ENCODE peak calls at places on chromosomes 3 and 15, in four cellular contexts. R is endothelial cell; S is uterus; Y is activated naive CD4-positive, alpha-beta T cell treated with anti-CD3 and anti-CD28 coated beads for 36 hours. F is an unnamed sample.

GRCh38 chr15:80141916-80142598 is 10.7 kb upstream of the FAH start:
- DNase-seq in Y (no peak), S (no peak), R (no peak), F (no peak)

GRCh38 chr3:159652452-159652851 is 336.2 kb upstream of the IL12A start:
- DNase-seq in S (no peak), Y (no peak), R (no peak), F (no peak)

GRCh38 chr3:134334901-134335280 is 39.4 kb downstream of the AMOTL2 start:
- DNase-seq in S (no peak), R (no peak), Y (no peak), F (no peak)

GRCh38 chr15:67068724-67069400 is 3.5 kb downstream of the SMAD3 start:
- DNase-seq in R (no peak), Y (peak), S (no peak), F (no peak)

GRCh38 chr3:64179249-64179648 is 46.0 kb downstream of the PRICKLE2 start:
- DNase-seq in S (no peak), Y (no peak), R (no peak), F (no peak)

GRCh38 chr15:89362203-89363101 is 27.8 kb upstream of the POLG start:
- DNase-seq in Y (no peak), S (no peak), R (no peak), F (no peak)

GRCh38 chr3:71862374-71863145 is 77.6 kb upstream of the PROK2 start:
- DNase-seq in R (no peak), Y (no peak), S (no peak), F (no peak)

GRCh38 chr15:68739390-68740075 is 81.2 kb downstream of the ANP32A start:
- DNase-seq in Y (no peak), R (no peak), S (no peak), F (no peak)

GRCh38 chr3:189944285-189945145 is 176.2 kb downstream of the P3H2 start:
- DNase-seq in Y (no peak), S (no peak), R (no peak), F (no peak)

GRCh38 chr15:73994912-73995622 is 551 bp downstream of the PML start:
- DNase-seq in Y (peak), S (no peak), R (no peak), F (no peak)

GRCh38 chr15:52709172-52709979 is 30.2 kb upstream of the ATOSA start:
- DNase-seq in R (peak), S (no peak), Y (no peak), F (peak)

GRCh38 chr3:9172851-9173320 is 76.6 kb downstream of the SRGAP3 start:
- DNase-seq in S (peak), R (no peak), Y (no peak), F (no peak)

GRCh38 chr3:99526927-99527326 is 111.5 kb upstream of the COL8A1 start:
- DNase-seq in Y (no peak), R (no peak), S (no peak), F (no peak)

GRCh38 chr15:84398763-84399701 is 163.5 kb downstream of the GOLGA6L4 start:
- DNase-seq in S (no peak), Y (no peak), R (no peak), F (no peak)

GRCh38 chr3:14374444-14374883 is 27.9 kb upstream of the SLC6A6 start:
- DNase-seq in R (no peak), S (no peak), Y (no peak), F (no peak)

GRCh38 chr15:90594297-90594696 is 64.6 kb downstream of the CRTC3 start:
- DNase-seq in R (no peak), Y (peak), S (peak), F (peak)

F was measured in memory B cell.